ENCODE peak calls at places on chromosomes 4 and X, in six cellular contexts. G, P, Q, H, J and A are unnamed samples.
A peak's percentile ranks its signal among the peaks of the same experiment; 100 is the strongest.

GRCh38 chr4:74311696-74312313 is 3.5 kb downstream of the EPGN start:
- DNase-seq in G (no peak), P (peak; percentile 62), Q (no peak), H (no peak), J (peak; percentile 62), A (peak; percentile 8)

GRCh38 chr4:37661643-37662221 is 24.4 kb downstream of the RELL1 start:
- DNase-seq in G (no peak), P (no peak), Q (no peak), H (no peak), J (peak; percentile 61), A (no peak)

GRCh38 chr4:85741921-85742591 is 267.1 kb downstream of the ARHGAP24 start:
- DNase-seq in G (no peak), P (no peak), Q (no peak), H (no peak), J (no peak), A (no peak)

GRCh38 chrX:30607155-30607554 is 29.6 kb upstream of the TASL start:
- DNase-seq in G (no peak), P (no peak), Q (no peak), H (no peak), J (no peak), A (no peak)

GRCh38 chrX:118448273-118448783 is 47.3 kb upstream of the DOCK11 start:
- DNase-seq in G (no peak), P (no peak), Q (no peak), H (no peak), J (peak; percentile 5), A (no peak)

GRCh38 chr4:123411514-123411913 is 14.9 kb downstream of the SPRY1 start:
- DNase-seq in G (no peak), P (no peak), Q (no peak), H (no peak), J (no peak), A (no peak)

GRCh38 chrX:12988797-12989196 is 13.9 kb downstream of the TMSB4X start:
- DNase-seq in G (no peak), P (peak; percentile 60), Q (peak; percentile 62), H (no peak), J (peak; percentile 74), A (no peak)

GRCh38 chr4:85715996-85716737 is 241.2 kb downstream of the ARHGAP24 start:
- DNase-seq in G (no peak), P (no peak), Q (no peak), H (no peak), J (no peak), A (no peak)

GRCh38 chr4:51909236-51909703 is 66.3 kb downstream of the DCUN1D4 start:
- DNase-seq in G (no peak), P (no peak), Q (no peak), H (no peak), J (no peak), A (no peak)

GRCh38 chr4:70722199-70722791 is 531 bp downstream of the RUFY3 start:
- DNase-seq in G (no peak), P (no peak), Q (no peak), H (peak; percentile 52), J (peak; percentile 83), A (peak; percentile 33)

GRCh38 chr4:154049457-154050181 is 260.7 kb upstream of the SFRP2 start:
- DNase-seq in G (no peak), P (peak; percentile 16), Q (no peak), H (peak; percentile 87), J (no peak), A (no peak)

GRCh38 chr4:38462659-38463058 is 201.3 kb upstream of the KLF3 start:
- DNase-seq in G (no peak), P (no peak), Q (no peak), H (no peak), J (no peak), A (no peak)

GRCh38 chr4:116899536-116899935 is 185.8 kb downstream of the TRAM1L1 start:
- DNase-seq in G (no peak), P (no peak), Q (no peak), H (no peak), J (no peak), A (no peak)

GRCh38 chr4:66169341-66169740 is 499.1 kb upstream of the EPHA5 start:
- DNase-seq in G (no peak), P (no peak), Q (no peak), H (peak; percentile 67), J (no peak), A (no peak)

GRCh38 chr4:186723207-186724047 is at the start of gene FAT1:
- DNase-seq in G (no peak), P (no peak), Q (no peak), H (peak; percentile 83), J (peak; percentile 71), A (no peak)

GRCh38 chrX:73943572-73943899 is 360.4 kb upstream of the ZCCHC13 start:
- DNase-seq in G (no peak), P (no peak), Q (no peak), H (no peak), J (no peak), A (no peak)

GRCh38 chrX:40253770-40254169 is 156.0 kb upstream of the BCOR start:
- DNase-seq in G (no peak), P (no peak), Q (no peak), H (no peak), J (no peak), A (no peak)

GRCh38 chrX:148905376-148905775 is 405.0 kb downstream of the AFF2 start:
- DNase-seq in G (no peak), P (no peak), Q (no peak), H (no peak), J (no peak), A (no peak)

GRCh38 chrX:53266175-53266574 is 15.2 kb downstream of the IQSEC2 start:
- DNase-seq in G (no peak), P (no peak), Q (no peak), H (no peak), J (no peak), A (no peak)
- H3K27ac ChIP-seq in G (no peak overlapping the region), P (no peak overlapping the region), Q (no peak overlapping the region), H (no peak overlapping the region), J (peak overlapping the region; percentile 70), A (no peak overlapping the region)

DNA sequence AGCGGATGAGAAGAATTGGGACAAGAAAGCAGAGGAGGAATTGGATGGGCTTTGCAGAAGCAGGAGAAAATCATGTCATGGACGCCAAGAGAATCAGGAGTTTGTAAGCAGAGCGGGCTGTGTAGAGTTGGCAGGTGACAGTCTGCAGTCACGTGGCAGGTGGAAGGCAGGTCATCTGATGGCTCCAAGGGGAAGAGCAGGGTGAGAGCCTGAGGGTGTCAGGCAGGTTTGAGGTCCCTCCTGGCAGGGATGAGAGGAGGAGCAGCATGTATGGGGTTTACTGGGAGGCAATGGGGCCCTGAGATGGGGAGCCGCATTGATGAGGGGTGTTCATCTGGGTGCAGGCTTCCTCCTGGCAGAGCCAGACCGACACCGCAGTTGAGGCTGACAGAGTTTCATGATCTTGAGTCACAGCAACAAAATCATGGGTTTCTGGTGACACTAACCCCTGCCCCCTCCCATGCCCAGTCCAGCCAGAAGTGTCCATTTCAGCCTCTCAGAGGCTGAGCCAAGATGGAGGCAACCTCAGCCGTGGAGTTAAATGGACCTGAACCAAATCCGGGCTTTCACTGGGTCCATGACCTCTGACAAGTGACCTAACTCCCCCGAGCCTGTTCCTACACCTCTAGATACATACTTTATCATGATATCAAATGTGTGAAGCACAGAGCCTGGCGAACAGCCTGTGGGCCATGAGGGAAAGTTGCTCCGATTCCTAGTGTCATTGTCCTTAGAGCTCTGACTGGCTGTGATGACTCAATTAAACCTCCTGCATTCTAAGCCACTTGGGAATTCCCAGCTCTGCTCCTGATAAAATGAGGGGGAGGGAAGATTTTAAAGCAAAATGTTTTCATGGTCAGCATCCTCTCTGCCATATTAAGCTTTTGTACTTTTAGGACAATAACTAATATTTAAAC is 36.1 kb downstream of the EVC start:
- DNase-seq in G (no peak), P (no peak), Q (no peak), H (no peak), J (peak; percentile 82), A (no peak)
- H3K4me1 ChIP-seq in G (no peaks in the 10 kb centered on the region), P (peaks cover 23% of the 10 kb centered on the region), Q (peaks cover 18% of the 10 kb centered on the region), H (peaks cover 15% of the 10 kb centered on the region), J (peaks cover 36% of the 10 kb centered on the region), A (no peaks in the 10 kb centered on the region)

DNA sequence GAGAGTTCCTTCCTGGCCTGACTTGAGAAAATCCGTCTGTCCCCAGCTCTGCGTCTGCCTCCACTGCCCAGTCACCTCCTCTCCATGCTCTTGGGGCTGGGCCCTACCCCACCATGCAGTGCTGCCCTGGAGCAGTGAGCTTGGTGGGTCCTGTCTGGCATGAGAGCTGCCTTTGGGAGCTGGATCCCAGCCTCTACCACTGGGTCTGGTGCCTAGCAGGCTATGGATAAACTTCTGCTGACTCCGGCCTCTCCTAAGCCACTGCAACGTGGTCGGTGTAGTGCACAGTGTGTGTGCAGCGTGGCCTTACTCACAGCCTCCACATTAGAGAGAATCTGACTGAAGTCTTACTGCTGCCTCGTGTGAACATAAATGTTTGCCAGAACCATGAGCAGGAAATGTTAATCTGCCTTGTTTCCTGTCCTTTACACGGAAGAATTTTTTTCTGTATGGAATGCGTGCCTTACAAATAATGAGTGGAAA is 47.6 kb downstream of the HTT start:
- DNase-seq in G (no peak), P (no peak), Q (no peak), H (no peak), J (peak; percentile 81), A (no peak)
- H3K27ac ChIP-seq in G (no peak overlapping the region), P (no peak overlapping the region), Q (no peak overlapping the region), H (no peak overlapping the region), J (peak overlapping the region; percentile 49), A (no peak overlapping the region)

GRCh38 chrX:120740072-120740471 is 110.2 kb upstream of the C1GALT1C1 start:
- DNase-seq in G (no peak), P (no peak), Q (no peak), H (no peak), J (no peak), A (no peak)
- H3K4me1 ChIP-seq in G (no peaks in the 10 kb centered on the region), P (peaks cover 14% of the 10 kb centered on the region), Q (peaks cover 5% of the 10 kb centered on the region), H (no peaks in the 10 kb centered on the region), J (no peaks in the 10 kb centered on the region), A (no peaks in the 10 kb centered on the region)

GRCh38 chr4:83535520-83535944 is 376 bp upstream of the GPAT3 start:
- DNase-seq in G (peak; percentile 7), P (peak; percentile 66), Q (no peak), H (peak; percentile 82), J (peak; percentile 76), A (no peak)
- H3K27ac ChIP-seq in G (peak overlapping the region; percentile 52), P (peak overlapping the region; percentile 71), Q (peak overlapping the region; percentile 58), H (no peak overlapping the region), J (peak overlapping the region; percentile 14), A (peak overlapping the region; percentile 37)

DNA sequence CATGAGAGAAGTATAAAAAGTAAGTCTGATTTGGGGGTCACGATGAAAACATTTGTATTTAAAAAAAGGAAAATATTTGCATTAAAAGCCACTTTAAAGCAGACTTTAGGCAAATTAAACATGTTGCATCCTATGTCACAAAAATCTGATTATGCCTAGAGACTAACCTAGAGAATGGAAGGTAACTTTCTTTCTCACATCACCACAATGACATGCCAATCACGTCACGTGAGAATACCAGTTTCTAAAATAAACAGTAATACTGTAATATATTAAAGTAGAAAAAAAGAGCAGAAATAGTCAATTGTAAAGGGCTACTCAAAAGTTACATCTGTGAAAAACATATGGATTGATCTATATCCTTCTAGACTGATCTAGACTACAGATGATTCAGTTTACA is 3.3 kb downstream of the CHIC2 start:
- DNase-seq in G (no peak), P (no peak), Q (no peak), H (no peak), J (no peak), A (no peak)
- H3K4me1 ChIP-seq in G (peaks cover 24% of the 10 kb centered on the region), P (peaks cover 18% of the 10 kb centered on the region), Q (peaks cover 30% of the 10 kb centered on the region), H (peaks cover 4% of the 10 kb centered on the region), J (peaks cover 11% of the 10 kb centered on the region), A (peaks cover 60% of the 10 kb centered on the region)

DNA sequence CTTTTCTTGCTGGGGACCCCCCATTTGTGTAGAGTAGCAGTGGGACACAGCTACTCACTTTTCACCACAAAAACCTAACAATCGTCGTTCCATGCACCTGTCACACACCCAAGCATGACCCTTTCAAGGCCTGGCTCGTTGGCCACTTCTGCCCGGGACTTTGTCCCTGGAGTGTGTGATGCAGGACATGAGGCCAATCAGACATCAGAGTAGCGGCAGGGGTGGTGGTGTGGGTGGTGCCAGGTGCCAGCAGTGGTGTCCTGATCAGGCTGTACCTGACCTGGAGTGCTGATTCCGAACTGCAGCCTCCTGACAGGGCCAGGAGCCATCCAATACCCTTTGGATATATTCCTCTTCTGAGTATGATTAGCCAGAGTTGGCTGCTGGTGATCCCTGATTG is 23.1 kb upstream of the PROM1 start:
- DNase-seq in G (no peak), P (no peak), Q (no peak), H (peak; percentile 29), J (no peak), A (no peak)
- H3K27ac ChIP-seq in G (no peak overlapping the region), P (no peak overlapping the region), Q (no peak overlapping the region), H (no peak overlapping the region), J (no peak overlapping the region), A (no peak overlapping the region)